ENCODE peak calls at places on chromosome 14, in seven cellular contexts. One of them, this sample, is unnamed.

GRCh38 chr14:55588259-55588699 is 8.3 kb downstream of the KTN1 start:
- DNase-seq in stomach: no peak
- DNase-seq in cardiac muscle cell: no peak
- DNase-seq in fibroblast of lung: peak; percentile 59
- DNase-seq in fibroblast of mammary gland: peak; percentile 66
- DNase-seq in heart left ventricle: no peak
- DNase-seq in HCT116: no peak
- DNase-seq in this sample: no peak

GRCh38 chr14:92105845-92106094 is 612 bp downstream of the ATXN3 start:
- DNase-seq in heart left ventricle: peak; percentile 78
- DNase-seq in HCT116: no peak
- DNase-seq in cardiac muscle cell: peak; percentile 37
- DNase-seq in stomach: peak; percentile 38
- DNase-seq in fibroblast of mammary gland: no peak
- DNase-seq in fibroblast of lung: peak; percentile 55
- DNase-seq in this sample: no peak

GRCh38 chr14:91041450-91041849 is 19.0 kb downstream of the RPS6KA5 start:
- DNase-seq in heart left ventricle: no peak
- DNase-seq in cardiac muscle cell: no peak
- DNase-seq in fibroblast of lung: no peak
- DNase-seq in fibroblast of mammary gland: no peak
- DNase-seq in HCT116: no peak
- DNase-seq in stomach: no peak
- DNase-seq in this sample: peak; percentile 44

GRCh38 chr14:49972840-49973239 is 80.0 kb downstream of the ARF6 start:
- DNase-seq in heart left ventricle: no peak
- DNase-seq in cardiac muscle cell: no peak
- DNase-seq in HCT116: peak; percentile 71
- DNase-seq in fibroblast of mammary gland: peak; percentile 91
- DNase-seq in fibroblast of lung: peak; percentile 94
- DNase-seq in stomach: peak; percentile 36
- DNase-seq in this sample: no peak

GRCh38 chr14:44369401-44370123 is 137.5 kb downstream of the FSCB start:
- DNase-seq in heart left ventricle: no peak
- DNase-seq in fibroblast of lung: no peak
- DNase-seq in stomach: no peak
- DNase-seq in fibroblast of mammary gland: no peak
- DNase-seq in cardiac muscle cell: peak; percentile 3
- DNase-seq in HCT116: no peak
- DNase-seq in this sample: no peak

GRCh38 chr14:85050180-85050579 is 479.8 kb upstream of the FLRT2 start:
- DNase-seq in heart left ventricle: no peak
- DNase-seq in cardiac muscle cell: no peak
- DNase-seq in HCT116: no peak
- DNase-seq in stomach: no peak
- DNase-seq in fibroblast of lung: no peak
- DNase-seq in fibroblast of mammary gland: no peak
- DNase-seq in this sample: no peak

GRCh38 chr14:56224179-56224578 is 106.0 kb downstream of the PELI2 start:
- DNase-seq in fibroblast of lung: no peak
- DNase-seq in HCT116: no peak
- DNase-seq in fibroblast of mammary gland: no peak
- DNase-seq in cardiac muscle cell: no peak
- DNase-seq in stomach: no peak
- DNase-seq in heart left ventricle: no peak
- DNase-seq in this sample: no peak

GRCh38 chr14:32813401-32813800 is 125.3 kb upstream of the NPAS3 start:
- DNase-seq in heart left ventricle: no peak
- DNase-seq in HCT116: no peak
- DNase-seq in stomach: no peak
- DNase-seq in fibroblast of mammary gland: no peak
- DNase-seq in fibroblast of lung: peak; percentile 71
- DNase-seq in cardiac muscle cell: no peak
- DNase-seq in this sample: no peak

GRCh38 chr14:99524091-99524661 is 43.0 kb downstream of the CCNK start:
- DNase-seq in fibroblast of lung: peak; percentile 60
- DNase-seq in fibroblast of mammary gland: peak; percentile 23
- DNase-seq in HCT116: no peak
- DNase-seq in stomach: peak; percentile 61
- DNase-seq in heart left ventricle: peak; percentile 42
- DNase-seq in cardiac muscle cell: no peak
- DNase-seq in this sample: peak; percentile 41

GRCh38 chr14:30840086-30840779 is 34.1 kb upstream of the COCH start:
- DNase-seq in stomach: no peak
- DNase-seq in cardiac muscle cell: no peak
- DNase-seq in HCT116: no peak
- DNase-seq in heart left ventricle: no peak
- DNase-seq in fibroblast of lung: no peak
- DNase-seq in fibroblast of mammary gland: no peak
- DNase-seq in this sample: no peak

GRCh38 chr14:68947802-68948201 is 31.3 kb downstream of the ACTN1 start:
- DNase-seq in stomach: peak; percentile 72
- DNase-seq in heart left ventricle: peak; percentile 80
- DNase-seq in HCT116: no peak
- DNase-seq in fibroblast of mammary gland: peak; percentile 84
- DNase-seq in cardiac muscle cell: peak; percentile 27
- DNase-seq in fibroblast of lung: no peak
- DNase-seq in this sample: peak; percentile 23

GRCh38 chr14:80535171-80535570 is 323.9 kb upstream of the DIO2 start:
- DNase-seq in HCT116: no peak
- DNase-seq in heart left ventricle: no peak
- DNase-seq in fibroblast of mammary gland: no peak
- DNase-seq in stomach: no peak
- DNase-seq in fibroblast of lung: no peak
- DNase-seq in cardiac muscle cell: peak; percentile 2
- DNase-seq in this sample: no peak

GRCh38 chr14:65251213-65251612 is 148.9 kb upstream of the MAX start:
- DNase-seq in heart left ventricle: no peak
- DNase-seq in cardiac muscle cell: no peak
- DNase-seq in HCT116: no peak
- DNase-seq in fibroblast of lung: peak; percentile 97
- DNase-seq in stomach: no peak
- DNase-seq in fibroblast of mammary gland: peak; percentile 100
- DNase-seq in this sample: no peak

DNA sequence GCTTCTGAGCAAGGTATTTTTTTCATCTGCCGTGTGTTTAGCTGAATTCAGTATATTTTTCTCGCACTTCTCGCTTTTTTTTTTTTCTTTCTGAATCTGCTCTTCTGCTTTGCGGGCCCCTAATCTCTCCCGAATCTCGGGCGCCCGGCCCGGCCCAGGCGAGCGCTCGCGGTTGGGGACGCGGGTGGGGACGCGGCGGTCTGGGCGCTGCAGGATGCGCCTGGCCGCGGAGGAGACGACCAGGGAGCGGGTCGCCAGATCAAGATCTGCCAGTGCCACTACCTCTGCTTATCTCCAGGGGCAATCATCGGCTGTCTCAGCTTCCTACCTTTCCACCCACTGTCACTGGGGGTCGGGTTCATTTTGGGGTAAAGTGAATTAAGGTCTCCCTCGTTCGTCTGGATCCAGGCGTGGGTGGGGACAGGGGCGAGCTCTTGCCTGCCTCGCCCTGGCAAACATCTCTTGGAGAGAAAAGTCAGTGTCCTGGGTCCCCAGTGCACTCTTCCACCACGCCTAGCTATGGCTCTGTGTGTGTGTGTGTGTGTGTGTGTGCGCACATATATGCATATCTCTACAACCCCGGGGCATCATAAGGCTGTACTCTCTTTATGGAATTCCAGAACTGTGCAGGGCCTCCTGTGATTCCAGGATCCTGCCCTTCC is 422.3 kb downstream of the VRK1 start:
- DNase-seq in stomach: no peak
- DNase-seq in fibroblast of lung: no peak
- DNase-seq in HCT116: no peak
- DNase-seq in fibroblast of mammary gland: no peak
- DNase-seq in heart left ventricle: no peak
- DNase-seq in cardiac muscle cell: no peak
- DNase-seq in this sample: no peak
- H3K4me3 ChIP-seq in stomach: peak overlapping the region; percentile 44
- H3K4me3 ChIP-seq in fibroblast of lung: no peak overlapping the region
- H3K4me3 ChIP-seq in HCT116: no peak overlapping the region
- H3K4me3 ChIP-seq in fibroblast of mammary gland: no peak overlapping the region
- H3K4me3 ChIP-seq in heart left ventricle: peak overlapping the region; percentile 36
- H3K4me3 ChIP-seq in cardiac muscle cell: peak overlapping the region; percentile 34
- H3K4me3 ChIP-seq in this sample: no peak overlapping the region

GRCh38 chr14:22185191-22185590 is 403.8 kb downstream of the DAD1 start:
- DNase-seq in fibroblast of lung: peak; percentile 3
- DNase-seq in HCT116: no peak
- DNase-seq in stomach: no peak
- DNase-seq in cardiac muscle cell: no peak
- DNase-seq in fibroblast of mammary gland: peak; percentile 42
- DNase-seq in heart left ventricle: no peak
- DNase-seq in this sample: no peak
- TF ChIP-seq CTCF in fibroblast of lung: no peak
- TF ChIP-seq CTCF in HCT116: no peak
- TF ChIP-seq CTCF in stomach: no peak
- TF ChIP-seq CTCF in cardiac muscle cell: no peak
- TF ChIP-seq CTCF in fibroblast of mammary gland: no peak
- TF ChIP-seq CTCF in heart left ventricle: no peak
- TF ChIP-seq CTCF in this sample: no peak

GRCh38 chr14:61968207-61968606 is 206.0 kb downstream of the SNAPC1 start:
- DNase-seq in heart left ventricle: no peak
- DNase-seq in HCT116: no peak
- DNase-seq in fibroblast of mammary gland: no peak
- DNase-seq in stomach: no peak
- DNase-seq in fibroblast of lung: no peak
- DNase-seq in cardiac muscle cell: no peak
- DNase-seq in this sample: no peak

GRCh38 chr14:61963926-61964325 is 201.7 kb downstream of the SNAPC1 start:
- DNase-seq in fibroblast of mammary gland: no peak
- DNase-seq in fibroblast of lung: no peak
- DNase-seq in heart left ventricle: no peak
- DNase-seq in stomach: no peak
- DNase-seq in cardiac muscle cell: no peak
- DNase-seq in HCT116: no peak
- DNase-seq in this sample: no peak

GRCh38 chr14:61959348-61959747 is 197.1 kb downstream of the SNAPC1 start:
- DNase-seq in cardiac muscle cell: no peak
- DNase-seq in stomach: no peak
- DNase-seq in fibroblast of mammary gland: no peak
- DNase-seq in fibroblast of lung: no peak
- DNase-seq in heart left ventricle: no peak
- DNase-seq in HCT116: no peak
- DNase-seq in this sample: no peak

GRCh38 chr14:61965030-61965745 is 203.0 kb downstream of the SNAPC1 start:
- DNase-seq in HCT116: no peak
- DNase-seq in cardiac muscle cell: no peak
- DNase-seq in fibroblast of mammary gland: peak; percentile 64
- DNase-seq in heart left ventricle: no peak
- DNase-seq in fibroblast of lung: peak; percentile 86
- DNase-seq in stomach: no peak
- DNase-seq in this sample: no peak
- H3K4me3 ChIP-seq in HCT116: no peak overlapping the region
- H3K4me3 ChIP-seq in cardiac muscle cell: no peak overlapping the region
- H3K4me3 ChIP-seq in fibroblast of mammary gland: no peak overlapping the region
- H3K4me3 ChIP-seq in heart left ventricle: no peak overlapping the region
- H3K4me3 ChIP-seq in fibroblast of lung: no peak overlapping the region
- H3K4me3 ChIP-seq in stomach: no peak overlapping the region
- H3K4me3 ChIP-seq in this sample: no peak overlapping the region

GRCh38 chr14:103126873-103127304 is 3.6 kb downstream of the TNFAIP2 start:
- DNase-seq in cardiac muscle cell: peak; percentile 91
- DNase-seq in fibroblast of mammary gland: no peak
- DNase-seq in fibroblast of lung: peak; percentile 47
- DNase-seq in HCT116: no peak
- DNase-seq in heart left ventricle: peak; percentile 73
- DNase-seq in stomach: peak; percentile 88
- DNase-seq in this sample: peak; percentile 59
- TF ChIP-seq CTCF in cardiac muscle cell: no peak
- TF ChIP-seq CTCF in fibroblast of mammary gland: no peak
- TF ChIP-seq CTCF in fibroblast of lung: peak; percentile 5
- TF ChIP-seq CTCF in HCT116: no peak
- TF ChIP-seq CTCF in heart left ventricle: peak; percentile 6
- TF ChIP-seq CTCF in stomach: no peak
- TF ChIP-seq CTCF in this sample: peak; percentile 63

GRCh38 chr14:21107360-21107781 is 6.5 kb downstream of the TMEM253 start:
- DNase-seq in heart left ventricle: no peak
- DNase-seq in HCT116: peak; percentile 51
- DNase-seq in fibroblast of lung: peak; percentile 46
- DNase-seq in cardiac muscle cell: no peak
- DNase-seq in fibroblast of mammary gland: peak; percentile 81
- DNase-seq in stomach: no peak
- DNase-seq in this sample: no peak

GRCh38 chr14:21108791-21109190 is 7.9 kb downstream of the TMEM253 start:
- DNase-seq in fibroblast of lung: no peak
- DNase-seq in heart left ventricle: no peak
- DNase-seq in HCT116: no peak
- DNase-seq in fibroblast of mammary gland: no peak
- DNase-seq in stomach: no peak
- DNase-seq in cardiac muscle cell: no peak
- DNase-seq in this sample: no peak

GRCh38 chr14:21105095-21105494 is 4.2 kb downstream of the TMEM253 start:
- DNase-seq in HCT116: no peak
- DNase-seq in fibroblast of mammary gland: no peak
- DNase-seq in stomach: no peak
- DNase-seq in heart left ventricle: no peak
- DNase-seq in cardiac muscle cell: no peak
- DNase-seq in fibroblast of lung: no peak
- DNase-seq in this sample: no peak

GRCh38 chr14:21106191-21106505 is 5.3 kb downstream of the TMEM253 start:
- DNase-seq in HCT116: no peak
- DNase-seq in heart left ventricle: no peak
- DNase-seq in fibroblast of lung: no peak
- DNase-seq in cardiac muscle cell: no peak
- DNase-seq in fibroblast of mammary gland: peak; percentile 75
- DNase-seq in stomach: no peak
- DNase-seq in this sample: no peak

GRCh38 chr14:21106506-21107359 is 5.9 kb downstream of the TMEM253 start:
- DNase-seq in fibroblast of lung: peak; percentile 65
- DNase-seq in cardiac muscle cell: peak; percentile 82
- DNase-seq in HCT116: peak; percentile 79
- DNase-seq in stomach: peak; percentile 87
- DNase-seq in heart left ventricle: peak; percentile 87
- DNase-seq in fibroblast of mammary gland: peak; percentile 80
- DNase-seq in this sample: no peak
- H3K4me3 ChIP-seq in fibroblast of lung: no peak overlapping the region
- H3K4me3 ChIP-seq in cardiac muscle cell: no peak overlapping the region
- H3K4me3 ChIP-seq in HCT116: no peak overlapping the region
- H3K4me3 ChIP-seq in stomach: no peak overlapping the region
- H3K4me3 ChIP-seq in heart left ventricle: peak overlapping the region; percentile 26
- H3K4me3 ChIP-seq in fibroblast of mammary gland: no peak overlapping the region
- H3K4me3 ChIP-seq in this sample: no peak overlapping the region

This sample was measured in LNCaP clone FGC.